ENCODE peak calls at places on chromosomes 13 and 19, in five cellular contexts. One of them, this sample, is unnamed.

GRCh38 chr13:94332360-94333040 is 147.0 kb downstream of the DCT start:
- DNase-seq in A549: no peak
- DNase-seq in K562: no peak
- DNase-seq in H1: no peak
- DNase-seq in HepG2: no peak
- DNase-seq in this sample: no peak

GRCh38 chr13:113802761-113803160 is 43.7 kb downstream of the TMEM255B start:
- DNase-seq in A549: no peak
- DNase-seq in K562: no peak
- DNase-seq in H1: no peak
- DNase-seq in HepG2: no peak
- DNase-seq in this sample: no peak

GRCh38 chr19:19659646-19660245 is 3.7 kb downstream of the ATP13A1 start:
- DNase-seq in A549: no peak
- DNase-seq in K562: no peak
- DNase-seq in H1: no peak
- DNase-seq in HepG2: no peak
- DNase-seq in this sample: no peak

GRCh38 chr13:97287047-97287383 is 64.9 kb downstream of the MBNL2 start:
- DNase-seq in A549: no peak
- DNase-seq in K562: no peak
- DNase-seq in H1: no peak
- DNase-seq in HepG2: no peak
- DNase-seq in this sample: no peak

GRCh38 chr13:90787007-90787406 is 560.5 kb upstream of the MIR17HG start:
- DNase-seq in A549: no peak
- DNase-seq in K562: no peak
- DNase-seq in H1: no peak
- DNase-seq in HepG2: no peak
- DNase-seq in this sample: no peak

GRCh38 chr13:103908274-103908673 is 842.1 kb upstream of the SLC10A2 start:
- DNase-seq in A549: no peak
- DNase-seq in K562: no peak
- DNase-seq in H1: no peak
- DNase-seq in HepG2: no peak
- DNase-seq in this sample: no peak

GRCh38 chr19:54047626-54048025 is 16.1 kb downstream of the VSTM1 start:
- DNase-seq in A549: no peak
- DNase-seq in K562: no peak
- DNase-seq in H1: no peak
- DNase-seq in HepG2: no peak
- DNase-seq in this sample: no peak

GRCh38 chr13:89307278-89307677 is 1636.1 kb downstream of the SLITRK5 start:
- DNase-seq in A549: no peak
- DNase-seq in K562: no peak
- DNase-seq in H1: no peak
- DNase-seq in HepG2: no peak
- DNase-seq in this sample: no peak

GRCh38 chr13:28040977-28041376 is 52.5 kb upstream of the URAD start:
- DNase-seq in A549: no peak
- DNase-seq in K562: no peak
- DNase-seq in H1: no peak
- DNase-seq in HepG2: no peak
- DNase-seq in this sample: no peak

GRCh38 chr13:40381935-40382764 is 284.3 kb downstream of the FOXO1 start:
- DNase-seq in A549: no peak
- DNase-seq in K562: peak
- DNase-seq in H1: no peak
- DNase-seq in HepG2: no peak
- DNase-seq in this sample: no peak

GRCh38 chr13:83879431-83880171 is 2.7 kb downstream of the SLITRK1 start:
- DNase-seq in A549: no peak
- DNase-seq in K562: no peak
- DNase-seq in H1: no peak
- DNase-seq in HepG2: no peak
- DNase-seq in this sample: no peak

GRCh38 chr19:8638078-8638619 is 7.7 kb downstream of the NFILZ start:
- DNase-seq in A549: peak
- DNase-seq in K562: no peak
- DNase-seq in H1: no peak
- DNase-seq in HepG2: peak
- DNase-seq in this sample: no peak

GRCh38 chr19:58558623-58559274 is 338 bp upstream of the UBE2M start:
- DNase-seq in A549: peak
- DNase-seq in K562: peak
- DNase-seq in H1: peak
- DNase-seq in HepG2: peak
- DNase-seq in this sample: peak

GRCh38 chr13:66778461-66778860 is 451.7 kb downstream of the PCDH9 start:
- DNase-seq in A549: no peak
- DNase-seq in K562: no peak
- DNase-seq in H1: no peak
- DNase-seq in HepG2: no peak
- DNase-seq in this sample: no peak

GRCh38 chr13:95523598-95523997 is 28.9 kb upstream of the CLDN10 start:
- DNase-seq in A549: no peak
- DNase-seq in K562: no peak
- DNase-seq in H1: no peak
- DNase-seq in HepG2: no peak
- DNase-seq in this sample: no peak

GRCh38 chr13:73056054-73056962 is 2.5 kb upstream of the KLF5 start:
- DNase-seq in A549: peak
- DNase-seq in K562: no peak
- DNase-seq in H1: no peak
- DNase-seq in HepG2: peak
- DNase-seq in this sample: no peak

GRCh38 chr19:16581145-16581970 is 9.1 kb upstream of the SLC35E1 start:
- DNase-seq in A549: no peak
- DNase-seq in K562: peak
- DNase-seq in H1: no peak
- DNase-seq in HepG2: no peak
- DNase-seq in this sample: no peak

GRCh38 chr13:77196052-77196618 is 130.8 kb downstream of the MYCBP2 start:
- DNase-seq in A549: no peak
- DNase-seq in K562: no peak
- DNase-seq in H1: no peak
- DNase-seq in HepG2: no peak
- DNase-seq in this sample: no peak

GRCh38 chr19:46629546-46630025 is 4.7 kb upstream of the PTGIR start:
- DNase-seq in A549: no peak
- DNase-seq in K562: peak
- DNase-seq in H1: no peak
- DNase-seq in HepG2: no peak
- DNase-seq in this sample: no peak

GRCh38 chr13:111253334-111253872 is 67.0 kb upstream of the TEX29 start:
- DNase-seq in A549: no peak
- DNase-seq in K562: no peak
- DNase-seq in H1: no peak
- DNase-seq in HepG2: no peak
- DNase-seq in this sample: no peak

GRCh38 chr19:48961051-48961649 is 4.0 kb upstream of the FTL start:
- DNase-seq in A549: no peak
- DNase-seq in K562: peak
- DNase-seq in H1: no peak
- DNase-seq in HepG2: peak
- DNase-seq in this sample: no peak

GRCh38 chr13:110422913-110423688 is 116.0 kb downstream of the COL4A2 start:
- DNase-seq in A549: no peak
- DNase-seq in K562: no peak
- DNase-seq in H1: no peak
- DNase-seq in HepG2: no peak
- DNase-seq in this sample: no peak

GRCh38 chr13:33016414-33017409 is at the start of gene KL:
- DNase-seq in A549: no peak
- DNase-seq in K562: no peak
- DNase-seq in H1: no peak
- DNase-seq in HepG2: no peak
- DNase-seq in this sample: no peak

GRCh38 chr13:111344471-111345191 is 24.2 kb downstream of the TEX29 start:
- DNase-seq in A549: no peak
- DNase-seq in K562: peak
- DNase-seq in H1: peak
- DNase-seq in HepG2: peak
- DNase-seq in this sample: no peak

GRCh38 chr19:42529248-42529764 is 1.0 kb upstream of the CEACAM1 start:
- DNase-seq in A549: peak
- DNase-seq in K562: peak
- DNase-seq in H1: peak
- DNase-seq in HepG2: peak
- DNase-seq in this sample: no peak

GRCh38 chr13:67554296-67554695 is 324.2 kb upstream of the PCDH9 start:
- DNase-seq in A549: no peak
- DNase-seq in K562: peak
- DNase-seq in H1: no peak
- DNase-seq in HepG2: no peak
- DNase-seq in this sample: no peak

GRCh38 chr13:67299072-67299635 is 69.0 kb upstream of the PCDH9 start:
- DNase-seq in A549: no peak
- DNase-seq in K562: no peak
- DNase-seq in H1: no peak
- DNase-seq in HepG2: no peak
- DNase-seq in this sample: no peak

GRCh38 chr19:41910240-41910991 is 17.8 kb downstream of the ERFL start:
- DNase-seq in A549: no peak
- DNase-seq in K562: no peak
- DNase-seq in H1: no peak
- DNase-seq in HepG2: no peak
- DNase-seq in this sample: no peak

GRCh38 chr19:51282335-51282734 is 29.1 kb upstream of the IGLON5 start:
- DNase-seq in A549: no peak
- DNase-seq in K562: no peak
- DNase-seq in H1: no peak
- DNase-seq in HepG2: no peak
- DNase-seq in this sample: no peak

GRCh38 chr19:56942749-56943148 is 102.2 kb upstream of the PEG3 start:
- DNase-seq in A549: no peak
- DNase-seq in K562: peak
- DNase-seq in H1: no peak
- DNase-seq in HepG2: no peak
- DNase-seq in this sample: no peak

GRCh38 chr19:9839415-9839814 is 4.3 kb downstream of the PIN1 start:
- DNase-seq in A549: no peak
- DNase-seq in K562: no peak
- DNase-seq in H1: no peak
- DNase-seq in HepG2: no peak
- DNase-seq in this sample: no peak

GRCh38 chr19:7792286-7792685 is 29.2 kb downstream of the CLEC4M start:
- DNase-seq in A549: no peak
- DNase-seq in K562: no peak
- DNase-seq in H1: no peak
- DNase-seq in HepG2: no peak
- DNase-seq in this sample: no peak

GRCh38 chr13:51151463-51151862 is 40.4 kb upstream of the C13orf42 start:
- DNase-seq in A549: no peak
- DNase-seq in K562: no peak
- DNase-seq in H1: no peak
- DNase-seq in HepG2: no peak
- DNase-seq in this sample: no peak

GRCh38 chr19:17473041-17473440 is 2.7 kb downstream of the SLC27A1 start:
- DNase-seq in A549: no peak
- DNase-seq in K562: peak
- DNase-seq in H1: no peak
- DNase-seq in HepG2: no peak
- DNase-seq in this sample: no peak

GRCh38 chr19:48149430-48149829 is 20.7 kb downstream of the LIG1 start:
- DNase-seq in A549: no peak
- DNase-seq in K562: no peak
- DNase-seq in H1: no peak
- DNase-seq in HepG2: no peak
- DNase-seq in this sample: no peak

GRCh38 chr13:30339721-30340366 is 32.5 kb upstream of the KATNAL1 start:
- DNase-seq in A549: no peak
- DNase-seq in K562: peak
- DNase-seq in H1: no peak
- DNase-seq in HepG2: no peak
- DNase-seq in this sample: no peak

GRCh38 chr13:30340367-30341184 is 33.2 kb upstream of the KATNAL1 start:
- DNase-seq in A549: no peak
- DNase-seq in K562: peak
- DNase-seq in H1: no peak
- DNase-seq in HepG2: no peak
- DNase-seq in this sample: no peak

GRCh38 chr13:30337061-30337601 is 29.8 kb upstream of the KATNAL1 start:
- DNase-seq in A549: no peak
- DNase-seq in K562: peak
- DNase-seq in H1: no peak
- DNase-seq in HepG2: no peak
- DNase-seq in this sample: no peak

GRCh38 chr13:30338952-30339351 is 31.6 kb upstream of the KATNAL1 start:
- DNase-seq in A549: no peak
- DNase-seq in K562: peak
- DNase-seq in H1: no peak
- DNase-seq in HepG2: no peak
- DNase-seq in this sample: no peak

DNA sequence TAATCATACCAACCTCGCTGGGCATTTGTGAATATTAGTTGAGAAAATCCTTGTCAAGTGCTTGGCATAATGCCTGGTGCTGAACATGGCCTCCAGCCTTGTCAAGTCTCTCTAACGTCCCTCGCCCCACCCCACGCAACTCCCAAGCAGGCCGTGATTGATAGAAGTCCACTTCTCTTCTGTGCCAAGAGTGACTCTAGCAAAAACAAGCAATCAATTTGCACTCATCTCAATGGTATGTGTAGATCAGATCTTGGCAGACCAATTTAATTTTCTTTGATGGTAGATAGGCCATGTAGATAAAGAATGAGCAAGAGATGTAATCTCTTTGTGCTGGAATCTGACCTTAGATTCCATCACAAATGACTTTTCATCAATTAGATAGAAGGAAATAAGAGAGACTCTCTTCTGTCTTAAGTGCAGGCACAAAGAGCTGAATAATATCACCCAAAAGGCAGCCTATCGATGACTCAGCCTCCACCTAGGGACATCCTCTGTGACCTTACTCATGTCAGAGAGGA is 31.0 kb upstream of the KATNAL1 start:
- DNase-seq in A549: no peak
- DNase-seq in K562: peak
- DNase-seq in H1: no peak
- DNase-seq in HepG2: no peak
- DNase-seq in this sample: no peak
- TF ChIP-seq HDAC2 in A549: no peak
- TF ChIP-seq HDAC2 in K562: no peak
- TF ChIP-seq HDAC2 in H1: no peak
- TF ChIP-seq HDAC2 in HepG2: no peak
- TF ChIP-seq HDAC2 in this sample: no peak

GRCh38 chr13:98490195-98490771 is 86.6 kb downstream of the STK24 start:
- DNase-seq in A549: no peak
- DNase-seq in K562: no peak
- DNase-seq in H1: no peak
- DNase-seq in HepG2: peak
- DNase-seq in this sample: no peak
- TF ChIP-seq HDAC2 in A549: no peak
- TF ChIP-seq HDAC2 in K562: no peak
- TF ChIP-seq HDAC2 in H1: no peak
- TF ChIP-seq HDAC2 in HepG2: peak
- TF ChIP-seq HDAC2 in this sample: no peak

GRCh38 chr19:35344511-35345031 is 3.1 kb upstream of the FFAR1 start:
- DNase-seq in A549: no peak
- DNase-seq in K562: no peak
- DNase-seq in H1: no peak
- DNase-seq in HepG2: no peak
- DNase-seq in this sample: no peak
- TF ChIP-seq HDAC2 in A549: no peak
- TF ChIP-seq HDAC2 in K562: no peak
- TF ChIP-seq HDAC2 in H1: no peak
- TF ChIP-seq HDAC2 in HepG2: no peak
- TF ChIP-seq HDAC2 in this sample: no peak

GRCh38 chr13:106867249-106867648 is 299.3 kb upstream of the ARGLU1 start:
- DNase-seq in A549: no peak
- DNase-seq in K562: no peak
- DNase-seq in H1: no peak
- DNase-seq in HepG2: no peak
- DNase-seq in this sample: no peak
- TF ChIP-seq HDAC2 in A549: no peak
- TF ChIP-seq HDAC2 in K562: no peak
- TF ChIP-seq HDAC2 in H1: no peak
- TF ChIP-seq HDAC2 in HepG2: no peak
- TF ChIP-seq HDAC2 in this sample: no peak

This sample was measured in GM12878.